ENCODE peak calls at places on chromosomes 16 and 17, in eight cellular contexts. T is CD8-positive, alpha-beta T cell; G is stimulated activated CD4-positive, alpha-beta T cell treated with anti-CD3 and anti-CD28 coated beads, Interleukin-1b, Interleukin-23, amount 100 ng/mL, for 1 hour; I is mesendoderm; N is effector memory CD4-positive, alpha-beta T cell; K is fibroblast of mammary gland; H is AG04450; U is B cell. R is an unnamed sample.
A peak's percentile ranks its signal among the peaks of the same experiment; 100 is the strongest.

GRCh38 chr17:6070895-6071511 is 824 bp downstream of the WSCD1 start:
- DNase-seq in T (no peak), G (no peak), I (peak; percentile 27), N (no peak), K (no peak), H (no peak), U (no peak), R (peak; percentile 21)

GRCh38 chr17:64736804-64737492 is 74.8 kb upstream of the SMURF2 start:
- DNase-seq in T (peak; percentile 37), G (peak; percentile 2), I (peak; percentile 59), N (peak; percentile 3), K (peak; percentile 69), H (peak; percentile 21), U (no peak), R (peak; percentile 68)

GRCh38 chr17:8681175-8681949 is 50.8 kb upstream of the MYH10 start:
- DNase-seq in T (no peak), G (no peak), I (no peak), N (no peak), K (peak; percentile 81), H (no peak), U (no peak), R (no peak)

GRCh38 chr16:84547539-84548058 is 43.1 kb upstream of the MEAK7 start:
- DNase-seq in T (no peak), G (no peak), I (peak; percentile 84), N (no peak), K (no peak), H (no peak), U (no peak), R (no peak)

GRCh38 chr17:76793775-76794174 is 55.9 kb downstream of the MFSD11 start:
- DNase-seq in T (no peak), G (no peak), I (peak; percentile 80), N (no peak), K (peak; percentile 41), H (no peak), U (no peak), R (peak; percentile 21)

GRCh38 chr16:84641643-84642358 is 6.5 kb upstream of the KLHL36 start:
- DNase-seq in T (no peak), G (no peak), I (no peak), N (no peak), K (no peak), H (no peak), U (no peak), R (no peak)

GRCh38 chr16:23742761-23743160 is 12.1 kb upstream of the CHP2 start:
- DNase-seq in T (no peak), G (no peak), I (peak; percentile 9), N (no peak), K (no peak), H (no peak), U (no peak), R (no peak)

GRCh38 chr16:81170824-81171223 is 67.7 kb upstream of the BCO1 start:
- DNase-seq in T (no peak), G (no peak), I (peak; percentile 49), N (no peak), K (no peak), H (no peak), U (no peak), R (peak; percentile 9)

GRCh38 chr17:64615025-64615677 is 47.0 kb downstream of the SMURF2 start:
- DNase-seq in T (no peak), G (no peak), I (peak; percentile 45), N (no peak), K (peak; percentile 57), H (peak; percentile 45), U (no peak), R (peak; percentile 59)

GRCh38 chr17:12631076-12631475 is 34.6 kb upstream of the MYOCD start:
- DNase-seq in T (no peak), G (no peak), I (no peak), N (no peak), K (peak; percentile 28), H (no peak), U (no peak), R (no peak)

GRCh38 chr17:10802487-10803284 is 1.2 kb downstream of the TMEM238L start:
- DNase-seq in T (no peak), G (no peak), I (no peak), N (no peak), K (no peak), H (no peak), U (no peak), R (no peak)

GRCh38 chr16:69754143-69754468 is 620 bp downstream of the NOB1 start:
- DNase-seq in T (no peak), G (no peak), I (no peak), N (no peak), K (no peak), H (no peak), U (no peak), R (no peak)

GRCh38 chr17:2405247-2405926 is 4.5 kb upstream of the MNT start:
- DNase-seq in T (no peak), G (no peak), I (no peak), N (no peak), K (peak; percentile 97), H (peak; percentile 82), U (peak; percentile 0), R (peak; percentile 81)

GRCh38 chr17:3973498-3974137 is 9.4 kb upstream of the ATP2A3 start:
- DNase-seq in T (no peak), G (no peak), I (no peak), N (no peak), K (no peak), H (no peak), U (no peak), R (no peak)

GRCh38 chr17:82096709-82097186 is 1.3 kb downstream of the FASN start:
- DNase-seq in T (no peak), G (no peak), I (no peak), N (no peak), K (no peak), H (no peak), U (no peak), R (no peak)

GRCh38 chr16:86732621-86733297 is 154.4 kb downstream of the FOXL1 start:
- DNase-seq in T (no peak), G (no peak), I (peak; percentile 67), N (no peak), K (peak; percentile 46), H (no peak), U (no peak), R (no peak)

GRCh38 chr16:12833939-12834338 is 30.3 kb upstream of the CPPED1 start:
- DNase-seq in T (no peak), G (no peak), I (peak; percentile 74), N (no peak), K (no peak), H (no peak), U (no peak), R (peak; percentile 73)

GRCh38 chr17:2957631-2958286 is 105.6 kb downstream of the OR1D5 start:
- DNase-seq in T (no peak), G (no peak), I (no peak), N (no peak), K (peak; percentile 38), H (no peak), U (no peak), R (peak; percentile 7)

GRCh38 chr16:11542069-11542775 is 44.5 kb downstream of the LITAF start:
- DNase-seq in T (no peak), G (no peak), I (no peak), N (no peak), K (peak; percentile 53), H (no peak), U (no peak), R (no peak)

GRCh38 chr16:79253100-79253631 is 347.4 kb downstream of the MAF start:
- DNase-seq in T (no peak), G (no peak), I (no peak), N (no peak), K (no peak), H (no peak), U (peak; percentile 25), R (no peak)

GRCh38 chr16:1363501-1364041 is 11.8 kb downstream of the GNPTG start:
- DNase-seq in T (peak; percentile 61), G (peak; percentile 41), I (peak; percentile 65), N (peak; percentile 38), K (peak; percentile 29), H (no peak), U (peak; percentile 64), R (no peak)

GRCh38 chr17:8420041-8420934 is 15.4 kb upstream of the NDEL1 start:
- DNase-seq in T (no peak), G (no peak), I (no peak), N (no peak), K (peak; percentile 82), H (no peak), U (no peak), R (peak; percentile 89)

GRCh38 chr17:75231071-75231470 is 25.6 kb downstream of the NUP85 start:
- DNase-seq in T (no peak), G (no peak), I (no peak), N (no peak), K (no peak), H (no peak), U (no peak), R (no peak)

GRCh38 chr17:45128331-45128730 is 4.0 kb downstream of the PLCD3 start:
- DNase-seq in T (no peak), G (no peak), I (no peak), N (no peak), K (no peak), H (no peak), U (no peak), R (no peak)

GRCh38 chr16:65975049-65975708 is 391.3 kb upstream of the CDH5 start:
- DNase-seq in T (no peak), G (no peak), I (peak; percentile 70), N (no peak), K (peak; percentile 86), H (peak; percentile 50), U (no peak), R (peak; percentile 51)

GRCh38 chr16:31472559-31473203 is 729 bp downstream of the TGFB1I1 start:
- DNase-seq in T (no peak), G (no peak), I (peak; percentile 88), N (no peak), K (peak; percentile 94), H (peak; percentile 69), U (no peak), R (peak; percentile 68)

GRCh38 chr17:17051380-17051779 is 9.1 kb downstream of the MPRIP start:
- DNase-seq in T (no peak), G (no peak), I (no peak), N (no peak), K (no peak), H (no peak), U (no peak), R (no peak)

GRCh38 chr17:58527949-58528348 is 13.5 kb upstream of the MTMR4 start:
- DNase-seq in T (no peak), G (no peak), I (peak; percentile 67), N (no peak), K (peak; percentile 33), H (no peak), U (no peak), R (peak; percentile 63)

GRCh38 chr16:74568961-74569631 is 37.8 kb downstream of the GLG1 start:
- DNase-seq in T (no peak), G (no peak), I (no peak), N (no peak), K (peak; percentile 25), H (no peak), U (no peak), R (peak; percentile 48)

GRCh38 chr16:60744198-60744597 is 1292.0 kb downstream of the CDH8 start:
- DNase-seq in T (no peak), G (no peak), I (no peak), N (no peak), K (no peak), H (no peak), U (no peak), R (no peak)

R was measured in renal cortical epithelial cell.